ENCODE peak calls at places on chromosome 19, in ten cellular contexts. E is spleen, S is NCI-H774, G is left ventricle myocardium inferior, K is psoas muscle, B is A549, Z is ascending aorta, H is sciatic nerve, Y is pons, V is NCI-H2029 treated with DMSO at 0.1 percent for 48 hours. U is an unnamed sample.

GRCh38 chr19:50191270-50191669 is 12.2 kb upstream of the MYH14 start:
- DNase-seq in E (no peak), S (no peak), G (no peak), K (no peak), B (no peak), Z (no peak), H (no peak), Y (no peak), V (no peak), U (no peak)

GRCh38 chr19:43624933-43625332 is 5.5 kb upstream of the ZNF428 start:
- DNase-seq in E (peak), S (no peak), G (peak), K (peak), B (no peak), Z (peak), H (no peak), Y (no peak), V (no peak), U (no peak)

GRCh38 chr19:4061178-4061682 is 5.5 kb downstream of the ZBTB7A start:
- DNase-seq in E (peak), S (peak), G (peak), K (peak), B (no peak), Z (peak), H (peak), Y (no peak), V (no peak), U (no peak)

GRCh38 chr19:31110331-31110730 is 238.9 kb downstream of the TSHZ3 start:
- DNase-seq in E (no peak), S (no peak), G (no peak), K (no peak), B (no peak), Z (no peak), H (no peak), Y (no peak), V (no peak), U (no peak)

GRCh38 chr19:45496349-45496953 is 396 bp downstream of the RTN2 start:
- DNase-seq in E (peak), S (no peak), G (no peak), K (peak), B (no peak), Z (no peak), H (no peak), Y (no peak), V (no peak), U (no peak)

GRCh38 chr19:806815-807421 is 9.7 kb downstream of the PTBP1 start:
- DNase-seq in E (no peak), S (no peak), G (no peak), K (no peak), B (no peak), Z (no peak), H (peak), Y (no peak), V (no peak), U (no peak)

GRCh38 chr19:7920520-7921301 is 573 bp downstream of the SNAPC2 start:
- DNase-seq in E (peak), S (peak), G (peak), K (peak), B (peak), Z (peak), H (peak), Y (peak), V (peak), U (peak)

GRCh38 chr19:17954401-17954800 is 12.5 kb upstream of the KCNN1 start:
- DNase-seq in E (no peak), S (no peak), G (no peak), K (no peak), B (no peak), Z (no peak), H (no peak), Y (no peak), V (no peak), U (no peak)

GRCh38 chr19:35027851-35028599 is 2.2 kb upstream of the SCN1B start:
- DNase-seq in E (no peak), S (no peak), G (no peak), K (peak), B (no peak), Z (no peak), H (no peak), Y (no peak), V (no peak), U (peak)